ENCODE peak calls at places on chromosome 21, in six cellular contexts. B, E, K, Q, Z and H are unnamed samples.

GRCh38 chr21:31728191-31728590 is 3.7 kb downstream of the SCAF4 start:
- DNase-seq in K (no peak), E (no peak), Q (no peak), B (no peak), Z (no peak), H (no peak)

GRCh38 chr21:39105341-39105765 is 77.9 kb downstream of the PSMG1 start:
- DNase-seq in Q (no peak), E (peak; percentile 72), Z (peak; percentile 50), K (no peak), B (no peak), H (no peak)

GRCh38 chr21:18498428-18498827 is 94.8 kb upstream of the TMPRSS15 start:
- DNase-seq in Q (no peak), E (no peak), B (no peak), K (no peak), Z (no peak), H (no peak)

GRCh38 chr21:33800753-33801423 is 114.7 kb downstream of the ATP5PO start:
- DNase-seq in K (no peak), E (no peak), Z (no peak), B (no peak), Q (no peak), H (no peak)

GRCh38 chr21:45372732-45373355 is 32.1 kb upstream of the COL18A1 start:
- DNase-seq in K (peak; percentile 75), Z (no peak), Q (no peak), E (no peak), B (no peak), H (no peak)

GRCh38 chr21:33762798-33763572 is 120.7 kb downstream of the ITSN1 start:
- DNase-seq in E (no peak), Q (no peak), Z (peak; percentile 67), K (peak; percentile 82), B (no peak), H (peak; percentile 9)

GRCh38 chr21:33839167-33839716 is 76.4 kb downstream of the ATP5PO start:
- DNase-seq in Q (no peak), Z (no peak), B (peak; percentile 52), K (no peak), E (peak; percentile 6), H (no peak)

GRCh38 chr21:46376856-46377453 is 53.0 kb downstream of the PCNT start:
- DNase-seq in Q (no peak), B (no peak), Z (no peak), K (no peak), E (no peak), H (no peak)

GRCh38 chr21:40011371-40011770 is 144.1 kb downstream of the PCP4 start:
- DNase-seq in E (no peak), Q (no peak), B (no peak), K (no peak), Z (no peak), H (no peak)

GRCh38 chr21:38496224-38496623 is 2.1 kb downstream of the ERG start:
- DNase-seq in Q (no peak), E (no peak), Z (no peak), B (no peak), K (no peak), H (no peak)

GRCh38 chr21:45991606-45992301 is 10.2 kb downstream of the COL6A1 start:
- DNase-seq in B (no peak), K (no peak), Z (no peak), Q (no peak), E (no peak), H (no peak)

GRCh38 chr21:35738342-35738961 is 321.9 kb downstream of the SETD4 start:
- DNase-seq in Z (peak; percentile 66), B (no peak), Q (no peak), K (peak; percentile 86), E (peak; percentile 38), H (no peak)

GRCh38 chr21:45551316-45551715 is 9.1 kb upstream of the SLC19A1 start:
- DNase-seq in Z (peak; percentile 67), K (peak; percentile 81), E (peak; percentile 70), B (no peak), Q (no peak), H (peak; percentile 94)

GRCh38 chr21:33047231-33047630 is 21.5 kb downstream of the OLIG2 start:
- DNase-seq in Q (no peak), E (no peak), B (no peak), K (peak; percentile 83), Z (no peak), H (peak; percentile 89)

GRCh38 chr21:46564391-46564790 is 40.5 kb downstream of the S100B start:
- DNase-seq in Q (no peak), B (no peak), K (no peak), E (no peak), Z (no peak), H (no peak)

GRCh38 chr21:26965567-26966359 is 1.1 kb downstream of the ADAMTS5 start:
- DNase-seq in B (no peak), Z (peak; percentile 34), E (no peak), K (peak; percentile 16), Q (no peak), H (peak; percentile 46)

GRCh38 chr21:36466061-36466511 is 13.8 kb downstream of the CLDN14 start:
- DNase-seq in B (no peak), K (peak; percentile 65), Z (no peak), E (no peak), Q (no peak), H (peak; percentile 15)

DNA sequence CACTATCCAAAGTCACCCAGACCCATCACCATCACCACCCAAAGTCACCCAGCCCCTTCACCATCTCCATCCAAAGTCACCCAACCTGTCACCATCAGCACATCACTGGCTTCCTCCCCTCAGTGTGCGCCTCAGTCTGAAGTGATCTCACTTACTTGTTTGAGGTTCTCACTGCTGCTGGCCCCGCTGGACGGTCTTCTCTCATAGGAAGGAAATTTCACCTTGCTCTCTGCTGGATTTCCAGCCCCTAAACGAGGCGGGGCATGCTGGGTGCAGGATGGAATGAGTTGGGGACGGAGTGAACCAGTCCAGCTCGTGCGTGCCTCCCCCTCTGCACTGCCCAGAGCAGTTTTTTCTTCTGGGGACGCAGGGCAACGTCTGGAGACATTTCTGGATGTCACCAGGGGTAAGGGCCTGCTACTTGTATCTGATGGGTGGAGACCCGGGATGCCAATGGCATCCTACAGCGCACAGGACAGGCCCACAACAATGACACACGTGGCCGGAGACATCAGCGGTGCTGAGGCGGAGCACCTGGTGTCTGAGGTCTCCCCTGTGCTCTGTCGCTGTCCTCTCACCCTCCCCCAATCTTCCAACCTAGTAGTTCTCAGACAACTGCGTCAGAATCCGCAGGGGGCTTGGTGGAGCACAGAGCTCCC is 38.6 kb downstream of the PDE9A start:
- DNase-seq in B (no peak), E (no peak), Z (no peak), K (no peak), Q (no peak), H (no peak)
- H3K4me3 ChIP-seq in B (no peak overlapping the region), E (no peak overlapping the region), Z (no peak overlapping the region), K (no peak overlapping the region), Q (no peak overlapping the region), H (no peak overlapping the region)

DNA sequence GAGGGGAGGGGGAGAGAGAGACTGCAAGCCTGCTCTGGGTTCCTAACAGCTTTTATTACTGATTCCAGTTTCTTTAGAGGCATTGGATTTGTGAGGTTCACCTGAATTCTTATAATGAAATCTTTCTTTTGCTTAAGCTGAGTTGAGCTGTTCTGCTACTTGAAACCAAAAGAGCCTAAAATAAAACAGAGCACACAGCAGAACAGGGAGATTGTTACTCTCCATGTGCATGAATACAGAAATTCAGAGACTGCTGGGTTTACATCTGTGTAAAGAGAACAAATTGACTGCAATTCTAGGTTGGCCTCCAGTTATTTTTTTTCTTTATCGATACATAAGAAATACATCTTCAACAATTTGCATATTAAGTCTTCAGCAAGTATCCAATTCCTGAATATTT is 168.8 kb upstream of the NRIP1 start:
- DNase-seq in Q (no peak), Z (no peak), K (no peak), B (no peak), E (no peak), H (no peak)
- TF ChIP-seq CTCF in Q (no peak), Z (no peak), K (no peak), B (no peak), E (no peak), H (no peak)

DNA sequence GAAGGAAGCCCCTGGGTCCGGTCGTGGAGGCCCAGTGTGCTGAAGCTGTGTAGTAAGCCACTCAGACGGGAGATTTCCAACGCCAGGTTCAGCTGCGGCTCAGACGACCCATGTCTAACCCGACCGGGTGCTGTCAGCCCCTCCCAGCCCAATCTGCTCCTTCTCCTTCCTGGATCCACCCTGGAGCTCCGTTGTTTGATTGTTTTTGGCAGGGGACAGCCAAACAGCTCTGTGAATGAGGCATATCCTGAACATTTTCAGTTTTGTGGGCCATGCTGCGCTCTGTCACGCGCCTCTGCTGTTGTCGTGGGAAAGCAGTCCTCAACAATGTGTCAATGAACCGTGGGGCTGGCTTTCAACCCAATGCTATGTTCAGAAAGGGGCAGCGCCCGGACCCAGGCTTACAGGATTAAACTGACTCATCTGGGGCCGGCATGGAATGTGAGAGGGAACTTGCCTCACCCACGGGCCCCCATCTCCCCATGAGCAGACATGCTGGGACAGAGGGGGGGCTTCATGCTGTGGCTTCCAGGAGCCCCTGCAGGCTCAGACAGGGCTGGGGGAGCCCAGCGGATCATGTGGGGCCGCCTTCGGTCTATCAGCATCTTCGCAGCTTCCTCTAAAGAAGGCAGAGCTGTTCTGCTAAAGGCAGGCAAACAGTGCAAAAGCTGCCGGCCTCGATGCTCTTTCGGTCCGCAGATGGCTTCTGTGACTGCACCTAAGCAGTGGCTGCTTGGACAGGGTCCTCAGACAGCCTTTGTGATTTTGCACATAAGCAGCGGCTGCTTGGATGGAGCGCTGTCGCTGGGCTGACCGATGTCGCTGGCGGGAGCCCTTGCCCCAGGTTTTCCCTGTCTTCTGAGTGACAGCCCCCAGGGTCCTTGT is 101.7 kb downstream of the RIPK4 start:
- DNase-seq in Z (peak; percentile 43), B (no peak), Q (no peak), K (peak; percentile 68), E (no peak), H (peak; percentile 64)
- H3K4me3 ChIP-seq in Z (no peak overlapping the region), B (no peak overlapping the region), Q (no peak overlapping the region), K (no peak overlapping the region), E (no peak overlapping the region), H (no peak overlapping the region)

DNA sequence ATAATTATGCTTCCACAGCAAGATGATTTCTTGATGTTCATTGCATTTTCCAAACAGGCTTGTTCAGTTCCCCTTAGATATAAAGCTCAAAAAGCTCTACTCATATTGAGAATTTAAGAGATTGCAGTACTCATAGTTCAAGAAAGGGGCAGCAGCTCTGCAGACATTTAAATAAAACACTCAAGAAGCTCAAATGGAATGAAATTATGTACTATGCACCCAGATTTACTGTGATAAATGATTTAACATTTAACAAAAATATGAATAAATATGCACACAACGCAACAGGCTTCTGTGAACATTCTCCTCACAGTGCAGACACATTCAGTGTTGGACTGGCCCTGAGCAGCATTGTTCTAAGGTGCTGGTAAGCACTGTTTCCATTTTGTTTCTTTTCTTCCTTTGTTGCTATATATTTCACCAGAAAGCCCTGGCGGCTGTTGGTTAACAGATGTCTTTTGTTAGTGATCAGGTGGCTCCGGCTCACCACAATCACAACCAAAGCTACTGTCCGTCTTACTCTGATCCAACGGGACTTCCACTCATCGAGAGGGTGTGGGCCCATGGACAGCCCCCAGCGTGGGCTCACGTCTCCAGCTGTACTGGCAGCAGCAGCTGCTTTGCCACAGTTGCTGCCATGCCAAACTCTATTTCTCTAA is 1440.3 kb downstream of the NCAM2 start:
- DNase-seq in B (no peak), Q (no peak), E (no peak), Z (no peak), K (no peak), H (no peak)
- TF ChIP-seq CTCF in B (no peak), Q (no peak), E (no peak), Z (no peak), K (no peak), H (no peak)

GRCh38 chr21:43806017-43806710 is 16.8 kb downstream of the RRP1 start:
- DNase-seq in E (no peak), Q (no peak), B (no peak), K (no peak), Z (no peak), H (no peak)
- H3K4me3 ChIP-seq in E (no peak overlapping the region), Q (no peak overlapping the region), B (no peak overlapping the region), K (no peak overlapping the region), Z (no peak overlapping the region), H (no peak overlapping the region)